ENCODE peak calls at places on chromosome 18, in seven cellular contexts. E is PC-3, J is hepatocyte, Q is neural progenitor cell, W is MM.1S, H is OCI-LY7, L is GM23338. P is an unnamed sample.

GRCh38 chr18:961644-962355 is 57.1 kb downstream of the ADCYAP1 start:
- DNase-seq in L (peak; percentile 75), J (peak; percentile 55), H (peak; percentile 34), W (peak; percentile 68), Q (peak; percentile 25), E (peak; percentile 70), P (peak; percentile 46)

GRCh38 chr18:46704189-46704588 is 47.2 kb upstream of the LOXHD1 start:
- DNase-seq in W (no peak), J (no peak), H (no peak), E (no peak), L (no peak), Q (no peak), P (no peak)

GRCh38 chr18:37309059-37309458 is 256.5 kb downstream of the CELF4 start:
- DNase-seq in J (no peak), E (no peak), Q (no peak), H (no peak), W (no peak), L (no peak), P (no peak)

GRCh38 chr18:70397259-70397925 is 108.5 kb downstream of the SOCS6 start:
- DNase-seq in W (no peak), H (no peak), L (no peak), Q (no peak), E (peak; percentile 42), J (no peak), P (peak; percentile 77)

GRCh38 chr18:13629841-13630747 is 96.3 kb downstream of the FAM210A start:
- DNase-seq in Q (peak; percentile 87), J (peak; percentile 82), H (peak; percentile 82), L (peak; percentile 90), E (peak; percentile 74), W (peak; percentile 61), P (peak; percentile 75)

GRCh38 chr18:46481048-46481846 is 175.8 kb downstream of the LOXHD1 start:
- DNase-seq in W (peak; percentile 43), L (peak; percentile 81), Q (peak; percentile 73), E (peak; percentile 44), J (peak; percentile 69), H (peak; percentile 39), P (peak; percentile 51)

GRCh38 chr18:79765491-79766245 is 32.1 kb upstream of the KCNG2 start:
- DNase-seq in L (no peak), J (no peak), Q (no peak), E (no peak), W (no peak), H (no peak), P (peak; percentile 75)

GRCh38 chr18:54750350-54750749 is 77.9 kb upstream of the RAB27B start:
- DNase-seq in J (no peak), W (no peak), Q (peak; percentile 31), E (no peak), L (no peak), H (no peak), P (no peak)

GRCh38 chr18:3380384-3380961 is 69.5 kb upstream of the TGIF1 start:
- DNase-seq in Q (no peak), E (peak; percentile 71), L (no peak), W (no peak), H (no peak), J (no peak), P (peak; percentile 58)

GRCh38 chr18:42290318-42291307 is 335.6 kb downstream of the PIK3C3 start:
- DNase-seq in E (no peak), J (no peak), Q (no peak), H (no peak), W (no peak), L (no peak), P (no peak)

GRCh38 chr18:47992903-47993302 is 62.4 kb upstream of the SMAD2 start:
- DNase-seq in L (no peak), H (no peak), J (no peak), E (no peak), Q (no peak), W (no peak), P (no peak)

GRCh38 chr18:47613929-47614328 is 316.5 kb downstream of the SMAD2 start:
- DNase-seq in E (no peak), W (no peak), J (no peak), H (no peak), Q (no peak), L (no peak), P (no peak)

GRCh38 chr18:77032121-77032758 is 100.3 kb downstream of the MBP start:
- DNase-seq in Q (no peak), L (no peak), H (no peak), W (no peak), E (no peak), J (no peak), P (no peak)

GRCh38 chr18:44731866-44732555 is 51.3 kb downstream of the SETBP1 start:
- DNase-seq in J (no peak), H (no peak), Q (no peak), E (peak; percentile 59), W (no peak), L (no peak), P (peak; percentile 66)

GRCh38 chr18:55256568-55257289 is 297.5 kb upstream of the CCDC68 start:
- DNase-seq in E (no peak), H (no peak), J (no peak), Q (no peak), L (no peak), W (no peak), P (peak; percentile 54)

GRCh38 chr18:40752336-40752735 is 1202.7 kb upstream of the PIK3C3 start:
- DNase-seq in E (no peak), L (no peak), Q (no peak), H (no peak), J (no peak), W (no peak), P (no peak)

GRCh38 chr18:49904871-49905555 is 91.7 kb upstream of the ACAA2 start:
- DNase-seq in L (no peak), E (no peak), J (no peak), Q (no peak), W (no peak), H (no peak), P (no peak)

GRCh38 chr18:31506024-31506742 is 8.2 kb downstream of the DSG2 start:
- DNase-seq in E (peak; percentile 24), L (peak; percentile 47), H (no peak), Q (no peak), W (no peak), J (no peak), P (peak; percentile 14)

GRCh38 chr18:34821669-34822210 is 111.6 kb downstream of the DTNA start:
- DNase-seq in Q (no peak), W (no peak), L (peak; percentile 55), E (no peak), H (no peak), J (no peak), P (no peak)

GRCh38 chr18:13703899-13704298 is 22.5 kb downstream of the FAM210A start:
- DNase-seq in J (no peak), W (no peak), H (peak; percentile 59), E (peak; percentile 34), L (peak; percentile 49), Q (peak; percentile 15), P (peak; percentile 8)

GRCh38 chr18:7904529-7904928 is 337.4 kb downstream of the PTPRM start:
- DNase-seq in E (peak; percentile 89), L (no peak), J (no peak), H (no peak), Q (no peak), W (no peak), P (peak; percentile 77)

GRCh38 chr18:34951625-34952379 is 89.4 kb upstream of the MAPRE2 start:
- DNase-seq in J (no peak), W (no peak), L (no peak), E (no peak), H (no peak), Q (no peak), P (no peak)

GRCh38 chr18:2459886-2460285 is 111.4 kb downstream of the METTL4 start:
- DNase-seq in E (peak; percentile 67), L (no peak), W (no peak), J (no peak), H (no peak), Q (no peak), P (peak; percentile 26)

GRCh38 chr18:74082476-74083070 is 65.1 kb downstream of the FBXO15 start:
- DNase-seq in E (peak; percentile 55), J (peak; percentile 70), W (peak; percentile 70), H (peak; percentile 77), Q (peak; percentile 77), L (peak; percentile 83), P (peak; percentile 55)

GRCh38 chr18:40866013-40866644 is 1088.9 kb upstream of the PIK3C3 start:
- DNase-seq in L (no peak), H (no peak), J (peak; percentile 4), W (peak; percentile 33), Q (no peak), E (no peak), P (peak; percentile 39)

GRCh38 chr18:23127145-23127544 is 8.1 kb upstream of the CABLES1 start:
- DNase-seq in H (no peak), Q (no peak), E (no peak), W (no peak), J (no peak), L (no peak), P (peak; percentile 31)

DNA sequence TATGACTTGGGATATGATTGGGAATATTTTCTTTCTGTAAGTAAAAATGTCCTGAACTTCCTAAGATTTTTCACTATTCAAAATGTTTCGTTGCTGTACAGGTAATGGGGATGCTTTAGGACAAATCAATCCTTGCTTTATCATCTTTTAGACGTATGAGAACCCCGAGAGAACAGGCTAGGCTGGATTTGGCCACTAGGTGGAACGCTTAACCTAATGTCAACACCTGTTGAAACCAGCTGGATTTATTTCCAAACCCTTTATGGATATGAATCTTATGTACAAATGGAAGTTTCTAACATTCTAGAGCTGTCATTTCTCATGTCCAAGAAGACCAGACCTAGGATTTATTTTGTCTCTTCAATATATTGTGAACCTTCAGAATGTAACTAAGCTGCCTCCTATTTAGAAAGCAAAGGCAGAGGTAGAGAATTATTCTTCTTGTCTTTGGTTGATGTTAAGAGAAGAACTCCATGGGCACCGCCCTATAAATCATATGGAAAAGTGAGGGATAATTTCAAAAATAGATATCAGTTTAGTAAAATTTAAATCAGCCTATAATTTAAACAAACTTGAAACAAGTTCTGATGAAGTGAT is 96.7 kb downstream of the PMAIP1 start:
- DNase-seq in Q (peak; percentile 54), L (peak; percentile 68), H (peak; percentile 45), J (peak; percentile 75), W (peak; percentile 55), E (peak; percentile 82), P (peak; percentile 68)
- TF ChIP-seq EZH2phosphoT487 in Q (no peak), L (no peak), H (no peak), J (no peak), W (no peak), E (no peak), P (no peak)

GRCh38 chr18:63213331-63213900 is 106.2 kb downstream of the BCL2 start:
- DNase-seq in L (no peak), E (no peak), W (no peak), Q (no peak), J (no peak), H (no peak), P (peak; percentile 17)
- TF ChIP-seq EZH2phosphoT487 in L (no peak), E (no peak), W (no peak), Q (no peak), J (no peak), H (no peak), P (no peak)

GRCh38 chr18:9418047-9418690 is 57.1 kb upstream of the RALBP1 start:
- DNase-seq in W (no peak), J (no peak), H (peak; percentile 11), Q (no peak), E (no peak), L (peak; percentile 15), P (no peak)
- TF ChIP-seq EZH2phosphoT487 in W (no peak), J (no peak), H (no peak), Q (no peak), E (no peak), L (no peak), P (no peak)

DNA sequence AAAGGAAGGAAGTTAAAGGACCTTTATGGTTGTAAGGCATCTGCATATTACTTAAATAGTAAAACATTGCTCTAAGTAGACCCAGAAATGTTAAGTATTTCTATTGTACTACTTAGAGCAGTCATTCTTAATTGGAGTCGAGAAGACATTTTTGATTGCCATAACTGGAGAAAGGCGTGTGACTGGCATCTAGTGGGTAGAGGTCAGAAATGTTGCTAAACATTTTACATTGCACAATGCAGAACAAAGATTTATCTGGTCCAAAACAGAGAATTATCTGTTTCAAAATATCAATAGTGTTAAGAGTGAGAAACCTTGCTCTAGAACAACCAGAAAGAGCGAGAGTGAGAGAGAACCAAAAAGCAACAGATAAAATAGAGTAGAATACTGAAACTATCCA is 23.3 kb upstream of the ROCK1 start:
- DNase-seq in L (no peak), H (peak; percentile 36), Q (no peak), E (peak; percentile 48), W (peak; percentile 12), J (no peak), P (peak; percentile 44)
- TF ChIP-seq EZH2phosphoT487 in L (no peak), H (no peak), Q (no peak), E (no peak), W (no peak), J (no peak), P (no peak)